ENCODE peak calls at places on chromosome 3, in eight cellular contexts. One of them, this sample, is unnamed.

GRCh38 chr3:55246016-55246415 is 241.1 kb downstream of the WNT5A start:
- DNase-seq in fibroblast of mammary gland: peak
- DNase-seq in A549: no peak
- DNase-seq in foreskin fibroblast: no peak
- DNase-seq in H54: no peak
- DNase-seq in HS-27A: no peak
- DNase-seq in NCI-H2171 treated with DMSO at 0.1 percent for 48 hours: no peak
- DNase-seq in GM12864: no peak
- DNase-seq in this sample: no peak

GRCh38 chr3:47247131-47248064 is 35.2 kb downstream of the KIF9 start:
- DNase-seq in fibroblast of mammary gland: no peak
- DNase-seq in A549: no peak
- DNase-seq in foreskin fibroblast: no peak
- DNase-seq in H54: no peak
- DNase-seq in HS-27A: no peak
- DNase-seq in NCI-H2171 treated with DMSO at 0.1 percent for 48 hours: no peak
- DNase-seq in GM12864: no peak
- DNase-seq in this sample: no peak

GRCh38 chr3:136751259-136752045 is 726 bp downstream of the STAG1 start:
- DNase-seq in fibroblast of mammary gland: peak
- DNase-seq in A549: no peak
- DNase-seq in foreskin fibroblast: peak
- DNase-seq in H54: peak
- DNase-seq in HS-27A: peak
- DNase-seq in NCI-H2171 treated with DMSO at 0.1 percent for 48 hours: peak
- DNase-seq in GM12864: no peak
- DNase-seq in this sample: peak

GRCh38 chr3:15011174-15011573 is 53.9 kb downstream of the MRPS25 start:
- DNase-seq in fibroblast of mammary gland: no peak
- DNase-seq in A549: no peak
- DNase-seq in foreskin fibroblast: no peak
- DNase-seq in H54: no peak
- DNase-seq in HS-27A: no peak
- DNase-seq in NCI-H2171 treated with DMSO at 0.1 percent for 48 hours: no peak
- DNase-seq in GM12864: no peak
- DNase-seq in this sample: no peak

GRCh38 chr3:184631339-184631965 is 69.9 kb downstream of the EPHB3 start:
- DNase-seq in fibroblast of mammary gland: no peak
- DNase-seq in A549: no peak
- DNase-seq in foreskin fibroblast: no peak
- DNase-seq in H54: no peak
- DNase-seq in HS-27A: no peak
- DNase-seq in NCI-H2171 treated with DMSO at 0.1 percent for 48 hours: no peak
- DNase-seq in GM12864: no peak
- DNase-seq in this sample: no peak

GRCh38 chr3:13452490-13453335 is 27.4 kb upstream of the HDAC11 start:
- DNase-seq in fibroblast of mammary gland: peak
- DNase-seq in A549: peak
- DNase-seq in foreskin fibroblast: peak
- DNase-seq in H54: peak
- DNase-seq in HS-27A: no peak
- DNase-seq in NCI-H2171 treated with DMSO at 0.1 percent for 48 hours: peak
- DNase-seq in GM12864: no peak
- DNase-seq in this sample: no peak

GRCh38 chr3:188860147-188860546 is 311.6 kb upstream of the TPRG1 start:
- DNase-seq in fibroblast of mammary gland: peak
- DNase-seq in A549: no peak
- DNase-seq in foreskin fibroblast: peak
- DNase-seq in H54: no peak
- DNase-seq in HS-27A: no peak
- DNase-seq in NCI-H2171 treated with DMSO at 0.1 percent for 48 hours: no peak
- DNase-seq in GM12864: no peak
- DNase-seq in this sample: no peak

GRCh38 chr3:151918253-151919029 is 45.0 kb downstream of the SUCNR1 start:
- DNase-seq in fibroblast of mammary gland: peak
- DNase-seq in A549: peak
- DNase-seq in foreskin fibroblast: peak
- DNase-seq in H54: no peak
- DNase-seq in HS-27A: peak
- DNase-seq in NCI-H2171 treated with DMSO at 0.1 percent for 48 hours: peak
- DNase-seq in GM12864: peak
- DNase-seq in this sample: no peak

GRCh38 chr3:149969945-149970715 is 565 bp downstream of the PFN2 start:
- DNase-seq in fibroblast of mammary gland: peak
- DNase-seq in A549: peak
- DNase-seq in foreskin fibroblast: peak
- DNase-seq in H54: peak
- DNase-seq in HS-27A: peak
- DNase-seq in NCI-H2171 treated with DMSO at 0.1 percent for 48 hours: peak
- DNase-seq in GM12864: peak
- DNase-seq in this sample: peak